ENCODE peak calls at places on chromosomes 2 and 18, in seven cellular contexts. One of them, this sample, is unnamed.

GRCh38 chr2:182208421-182208820 is 218.4 kb downstream of the PDE1A start:
- DNase-seq in fibroblast of pulmonary artery: no peak
- DNase-seq in GM23338: no peak
- DNase-seq in fibroblast of mammary gland: no peak
- DNase-seq in sigmoid colon: no peak
- DNase-seq in upper lobe of right lung: no peak
- DNase-seq in stomach: no peak
- DNase-seq in this sample: no peak

GRCh38 chr2:73503992-73504570 is 118.4 kb downstream of the ALMS1 start:
- DNase-seq in fibroblast of pulmonary artery: peak
- DNase-seq in GM23338: no peak
- DNase-seq in fibroblast of mammary gland: no peak
- DNase-seq in sigmoid colon: no peak
- DNase-seq in upper lobe of right lung: no peak
- DNase-seq in stomach: no peak
- DNase-seq in this sample: no peak

GRCh38 chr2:156242874-156243273 is 89.6 kb downstream of the NR4A2 start:
- DNase-seq in fibroblast of pulmonary artery: no peak
- DNase-seq in GM23338: no peak
- DNase-seq in fibroblast of mammary gland: no peak
- DNase-seq in sigmoid colon: no peak
- DNase-seq in upper lobe of right lung: no peak
- DNase-seq in stomach: no peak
- DNase-seq in this sample: no peak

GRCh38 chr2:112640800-112641675 is 4.7 kb upstream of the SLC20A1 start:
- DNase-seq in fibroblast of pulmonary artery: peak
- DNase-seq in GM23338: no peak
- DNase-seq in fibroblast of mammary gland: peak
- DNase-seq in sigmoid colon: no peak
- DNase-seq in upper lobe of right lung: peak
- DNase-seq in stomach: no peak
- DNase-seq in this sample: peak

GRCh38 chr2:10435427-10436204 is 12.5 kb downstream of the ODC1 start:
- DNase-seq in fibroblast of pulmonary artery: no peak
- DNase-seq in GM23338: no peak
- DNase-seq in fibroblast of mammary gland: no peak
- DNase-seq in sigmoid colon: peak
- DNase-seq in upper lobe of right lung: no peak
- DNase-seq in stomach: no peak
- DNase-seq in this sample: no peak

GRCh38 chr2:128600606-128601297 is 282.1 kb upstream of the HS6ST1 start:
- DNase-seq in fibroblast of pulmonary artery: no peak
- DNase-seq in GM23338: no peak
- DNase-seq in fibroblast of mammary gland: no peak
- DNase-seq in sigmoid colon: no peak
- DNase-seq in upper lobe of right lung: no peak
- DNase-seq in stomach: peak
- DNase-seq in this sample: no peak

GRCh38 chr2:112627060-112628040 is 18.4 kb upstream of the SLC20A1 start:
- DNase-seq in fibroblast of pulmonary artery: peak
- DNase-seq in GM23338: no peak
- DNase-seq in fibroblast of mammary gland: peak
- DNase-seq in sigmoid colon: peak
- DNase-seq in upper lobe of right lung: peak
- DNase-seq in stomach: peak
- DNase-seq in this sample: peak

GRCh38 chr2:218899147-218899546 is 18.5 kb downstream of the WNT10A start:
- DNase-seq in fibroblast of pulmonary artery: no peak
- DNase-seq in GM23338: no peak
- DNase-seq in fibroblast of mammary gland: no peak
- DNase-seq in sigmoid colon: no peak
- DNase-seq in upper lobe of right lung: no peak
- DNase-seq in stomach: no peak
- DNase-seq in this sample: no peak

GRCh38 chr2:95359501-95359930 is 43.0 kb upstream of the FAHD2A start:
- DNase-seq in fibroblast of pulmonary artery: no peak
- DNase-seq in GM23338: no peak
- DNase-seq in fibroblast of mammary gland: no peak
- DNase-seq in sigmoid colon: peak
- DNase-seq in upper lobe of right lung: no peak
- DNase-seq in stomach: peak
- DNase-seq in this sample: no peak

GRCh38 chr2:200746301-200746700 is 65.4 kb upstream of the BZW1 start:
- DNase-seq in fibroblast of pulmonary artery: no peak
- DNase-seq in GM23338: no peak
- DNase-seq in fibroblast of mammary gland: no peak
- DNase-seq in sigmoid colon: no peak
- DNase-seq in upper lobe of right lung: no peak
- DNase-seq in stomach: no peak
- DNase-seq in this sample: no peak

GRCh38 chr2:241612156-241613017 is 24.6 kb downstream of the THAP4 start:
- DNase-seq in fibroblast of pulmonary artery: peak
- DNase-seq in GM23338: no peak
- DNase-seq in fibroblast of mammary gland: no peak
- DNase-seq in sigmoid colon: peak
- DNase-seq in upper lobe of right lung: no peak
- DNase-seq in stomach: no peak
- DNase-seq in this sample: no peak

GRCh38 chr2:148552675-148553331 is 91.7 kb upstream of the EPC2 start:
- DNase-seq in fibroblast of pulmonary artery: no peak
- DNase-seq in GM23338: no peak
- DNase-seq in fibroblast of mammary gland: no peak
- DNase-seq in sigmoid colon: no peak
- DNase-seq in upper lobe of right lung: no peak
- DNase-seq in stomach: no peak
- DNase-seq in this sample: no peak
- H3K4me3 ChIP-seq in fibroblast of pulmonary artery: peak
- H3K4me3 ChIP-seq in GM23338: no peak
- H3K4me3 ChIP-seq in fibroblast of mammary gland: peak
- H3K4me3 ChIP-seq in sigmoid colon: peak
- H3K4me3 ChIP-seq in upper lobe of right lung: peak
- H3K4me3 ChIP-seq in stomach: peak
- H3K4me3 ChIP-seq in this sample: no peak

GRCh38 chr2:229713371-229714079 is 830 bp downstream of the DNER start:
- DNase-seq in fibroblast of pulmonary artery: no peak
- DNase-seq in GM23338: peak
- DNase-seq in fibroblast of mammary gland: no peak
- DNase-seq in sigmoid colon: no peak
- DNase-seq in upper lobe of right lung: no peak
- DNase-seq in stomach: peak
- DNase-seq in this sample: peak

GRCh38 chr2:229714080-229714735 is at the start of gene DNER:
- DNase-seq in fibroblast of pulmonary artery: no peak
- DNase-seq in GM23338: peak
- DNase-seq in fibroblast of mammary gland: no peak
- DNase-seq in sigmoid colon: no peak
- DNase-seq in upper lobe of right lung: no peak
- DNase-seq in stomach: peak
- DNase-seq in this sample: no peak

GRCh38 chr2:229718057-229718456 is 3.7 kb upstream of the DNER start:
- DNase-seq in fibroblast of pulmonary artery: no peak
- DNase-seq in GM23338: no peak
- DNase-seq in fibroblast of mammary gland: no peak
- DNase-seq in sigmoid colon: no peak
- DNase-seq in upper lobe of right lung: no peak
- DNase-seq in stomach: no peak
- DNase-seq in this sample: no peak

GRCh38 chr2:229714736-229715541 is 584 bp upstream of the DNER start:
- DNase-seq in fibroblast of pulmonary artery: peak
- DNase-seq in GM23338: peak
- DNase-seq in fibroblast of mammary gland: peak
- DNase-seq in sigmoid colon: peak
- DNase-seq in upper lobe of right lung: peak
- DNase-seq in stomach: peak
- DNase-seq in this sample: peak

DNA sequence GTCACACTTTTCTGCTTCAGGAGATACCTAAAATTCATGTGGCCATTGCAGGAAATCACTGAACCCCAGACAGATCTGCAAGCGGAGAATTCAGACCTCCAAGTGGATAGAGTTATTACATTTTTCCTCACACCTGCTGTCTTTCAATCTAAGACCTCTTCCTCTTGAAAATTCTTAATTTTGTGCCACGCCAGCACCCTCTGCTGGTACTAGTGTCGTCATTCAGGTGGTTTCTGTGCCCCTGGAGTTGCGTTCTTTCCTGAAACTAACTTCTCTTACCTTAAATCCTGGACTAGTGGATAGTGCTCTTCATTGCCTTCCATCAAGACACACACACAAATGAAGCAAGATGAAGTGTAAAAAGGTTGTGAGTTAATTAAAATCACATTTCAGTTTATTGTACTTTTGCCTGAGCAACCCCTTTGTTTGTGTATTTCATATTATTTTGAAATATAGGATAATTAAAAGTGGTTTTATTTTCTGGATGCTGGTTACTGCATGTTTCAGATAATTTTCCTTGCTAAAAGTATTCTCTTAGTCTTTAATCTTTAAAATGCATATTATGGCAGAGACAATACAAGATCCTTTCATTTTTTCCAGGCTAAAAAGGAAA is 1.6 kb upstream of the DNER start:
- DNase-seq in fibroblast of pulmonary artery: peak
- DNase-seq in GM23338: peak
- DNase-seq in fibroblast of mammary gland: peak
- DNase-seq in sigmoid colon: no peak
- DNase-seq in upper lobe of right lung: no peak
- DNase-seq in stomach: no peak
- DNase-seq in this sample: peak
- TF ChIP-seq CTCF in fibroblast of pulmonary artery: peak
- TF ChIP-seq CTCF in GM23338: peak
- TF ChIP-seq CTCF in fibroblast of mammary gland: peak
- TF ChIP-seq CTCF in sigmoid colon: no peak
- TF ChIP-seq CTCF in upper lobe of right lung: peak
- TF ChIP-seq CTCF in stomach: no peak
- TF ChIP-seq CTCF in this sample: peak

GRCh38 chr18:32160547-32160946 is 29.3 kb upstream of the MEP1B start:
- DNase-seq in fibroblast of pulmonary artery: no peak
- DNase-seq in GM23338: no peak
- DNase-seq in fibroblast of mammary gland: no peak
- DNase-seq in sigmoid colon: no peak
- DNase-seq in upper lobe of right lung: no peak
- DNase-seq in stomach: no peak
- DNase-seq in this sample: no peak

GRCh38 chr18:32156855-32157254 is 33.0 kb upstream of the MEP1B start:
- DNase-seq in fibroblast of pulmonary artery: no peak
- DNase-seq in GM23338: no peak
- DNase-seq in fibroblast of mammary gland: no peak
- DNase-seq in sigmoid colon: no peak
- DNase-seq in upper lobe of right lung: no peak
- DNase-seq in stomach: no peak
- DNase-seq in this sample: no peak

GRCh38 chr18:32157580-32157979 is 32.3 kb upstream of the MEP1B start:
- DNase-seq in fibroblast of pulmonary artery: no peak
- DNase-seq in GM23338: peak
- DNase-seq in fibroblast of mammary gland: no peak
- DNase-seq in sigmoid colon: no peak
- DNase-seq in upper lobe of right lung: no peak
- DNase-seq in stomach: no peak
- DNase-seq in this sample: no peak

GRCh38 chr18:32152705-32153448 is 37.0 kb upstream of the MEP1B start:
- DNase-seq in fibroblast of pulmonary artery: no peak
- DNase-seq in GM23338: no peak
- DNase-seq in fibroblast of mammary gland: no peak
- DNase-seq in sigmoid colon: no peak
- DNase-seq in upper lobe of right lung: no peak
- DNase-seq in stomach: no peak
- DNase-seq in this sample: no peak

DNA sequence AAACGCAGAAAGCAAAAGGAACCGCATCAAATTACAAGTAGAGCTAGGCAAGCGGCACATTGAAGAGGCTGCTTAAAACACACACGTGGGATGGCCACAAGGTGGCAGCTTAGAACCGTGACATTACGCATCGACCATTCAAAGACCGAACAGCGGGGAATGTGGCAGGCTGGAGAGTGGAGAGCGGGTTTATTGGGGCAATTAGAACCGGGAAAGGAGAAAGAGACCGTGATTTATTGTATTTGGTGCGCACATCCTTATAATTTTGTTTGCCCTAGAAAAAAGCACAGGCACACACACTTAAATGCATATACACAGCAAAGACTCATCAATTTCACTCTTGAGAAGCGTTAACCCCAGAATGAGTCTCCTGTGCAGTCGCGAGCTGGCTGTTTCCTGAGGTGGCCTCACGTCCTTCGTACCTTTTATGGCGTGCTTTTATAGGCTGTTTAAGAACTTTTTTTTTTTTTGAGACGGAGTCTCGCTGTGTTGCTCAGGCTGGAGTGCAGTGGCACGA is 31.7 kb upstream of the MEP1B start:
- DNase-seq in fibroblast of pulmonary artery: peak
- DNase-seq in GM23338: peak
- DNase-seq in fibroblast of mammary gland: peak
- DNase-seq in sigmoid colon: peak
- DNase-seq in upper lobe of right lung: peak
- DNase-seq in stomach: peak
- DNase-seq in this sample: peak
- H3K4me3 ChIP-seq in fibroblast of pulmonary artery: no peak
- H3K4me3 ChIP-seq in GM23338: peak
- H3K4me3 ChIP-seq in fibroblast of mammary gland: no peak
- H3K4me3 ChIP-seq in sigmoid colon: peak
- H3K4me3 ChIP-seq in upper lobe of right lung: peak
- H3K4me3 ChIP-seq in stomach: peak
- H3K4me3 ChIP-seq in this sample: no peak

GRCh38 chr2:111519074-111519473 is 364.9 kb downstream of the ANAPC1 start:
- DNase-seq in fibroblast of pulmonary artery: no peak
- DNase-seq in GM23338: no peak
- DNase-seq in fibroblast of mammary gland: no peak
- DNase-seq in sigmoid colon: no peak
- DNase-seq in upper lobe of right lung: no peak
- DNase-seq in stomach: no peak
- DNase-seq in this sample: no peak
- TF ChIP-seq CTCF in fibroblast of pulmonary artery: no peak
- TF ChIP-seq CTCF in GM23338: no peak
- TF ChIP-seq CTCF in fibroblast of mammary gland: no peak
- TF ChIP-seq CTCF in sigmoid colon: no peak
- TF ChIP-seq CTCF in upper lobe of right lung: no peak
- TF ChIP-seq CTCF in stomach: no peak
- TF ChIP-seq CTCF in this sample: no peak

GRCh38 chr2:45009928-45010705 is 865 bp upstream of the SIX2 start:
- DNase-seq in fibroblast of pulmonary artery: peak
- DNase-seq in GM23338: peak
- DNase-seq in fibroblast of mammary gland: peak
- DNase-seq in sigmoid colon: peak
- DNase-seq in upper lobe of right lung: peak
- DNase-seq in stomach: peak
- DNase-seq in this sample: peak
- H3K4me3 ChIP-seq in fibroblast of pulmonary artery: peak
- H3K4me3 ChIP-seq in GM23338: peak
- H3K4me3 ChIP-seq in fibroblast of mammary gland: peak
- H3K4me3 ChIP-seq in sigmoid colon: peak
- H3K4me3 ChIP-seq in upper lobe of right lung: peak
- H3K4me3 ChIP-seq in stomach: peak
- H3K4me3 ChIP-seq in this sample: peak

DNA sequence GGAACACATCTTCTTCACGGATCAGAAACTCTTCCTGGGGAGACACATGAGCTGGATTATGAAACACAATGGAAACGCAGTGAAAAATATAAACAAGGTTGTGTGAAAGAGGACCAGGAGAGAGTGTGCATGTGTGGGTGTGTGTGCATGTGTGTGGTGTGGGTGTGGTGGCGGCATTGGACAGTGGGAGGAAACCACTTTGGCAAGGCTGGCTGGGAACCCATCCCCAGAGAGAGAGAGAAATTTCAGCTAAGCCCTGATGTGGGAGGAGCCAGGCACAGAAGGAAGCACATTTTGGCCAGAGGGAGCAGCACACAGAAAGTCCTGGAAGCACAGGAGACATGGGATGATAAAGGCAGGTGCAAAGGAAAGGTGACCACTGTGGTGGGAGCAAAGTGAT is 147.6 kb upstream of the COPS8 start:
- DNase-seq in fibroblast of pulmonary artery: no peak
- DNase-seq in GM23338: no peak
- DNase-seq in fibroblast of mammary gland: no peak
- DNase-seq in sigmoid colon: no peak
- DNase-seq in upper lobe of right lung: no peak
- DNase-seq in stomach: no peak
- DNase-seq in this sample: no peak
- TF ChIP-seq CTCF in fibroblast of pulmonary artery: no peak
- TF ChIP-seq CTCF in GM23338: no peak
- TF ChIP-seq CTCF in fibroblast of mammary gland: no peak
- TF ChIP-seq CTCF in sigmoid colon: no peak
- TF ChIP-seq CTCF in upper lobe of right lung: no peak
- TF ChIP-seq CTCF in stomach: no peak
- TF ChIP-seq CTCF in this sample: no peak

This sample was measured in astrocyte of the spinal cord.